ENCODE peak calls at places on chromosome X, in seven cellular contexts. D is effector memory CD8-positive, alpha-beta T cell; U is progenitor cell of endocrine pancreas; T is cardiac muscle cell; Y is activated effector memory CD4-positive, alpha-beta T cell treated with Interleukin-2 at 50 U/mL for 16 hours; M is GM10248; Q is fibroblast of mammary gland. B is an unnamed sample.

GRCh38 chrX:31508338-31508737 is 436.5 kb upstream of the FTHL17 start:
- DNase-seq in D (no peak), U (no peak), T (peak), Y (no peak), M (no peak), Q (no peak), B (no peak)

GRCh38 chrX:120287513-120288112 is 23.6 kb downstream of the TMEM255A start:
- DNase-seq in D (no peak), U (no peak), T (no peak), Y (no peak), M (no peak), Q (no peak), B (no peak)

GRCh38 chrX:9662148-9662547 is 103.5 kb downstream of the GPR143 start:
- DNase-seq in D (no peak), U (no peak), T (peak), Y (no peak), M (no peak), Q (peak), B (no peak)

GRCh38 chrX:109553862-109554261 is 17.2 kb downstream of the NXT2 start:
- DNase-seq in D (no peak), U (no peak), T (no peak), Y (no peak), M (no peak), Q (no peak), B (no peak)

GRCh38 chrX:135463937-135464336 is 42.2 kb downstream of the SMIM10L2A start:
- DNase-seq in D (no peak), U (no peak), T (peak), Y (no peak), M (no peak), Q (peak), B (no peak)

GRCh38 chrX:8738588-8739189 is 6.8 kb upstream of the ANOS1 start:
- DNase-seq in D (peak), U (no peak), T (peak), Y (no peak), M (no peak), Q (peak), B (peak)

GRCh38 chrX:1029494-1029893 is 183.0 kb downstream of the CRLF2 start:
- DNase-seq in D (no peak), U (no peak), T (no peak), Y (no peak), M (no peak), Q (no peak), B (no peak)

GRCh38 chrX:28312965-28313364 is 274.3 kb upstream of the IL1RAPL1 start:
- DNase-seq in D (no peak), U (no peak), T (no peak), Y (no peak), M (no peak), Q (no peak), B (no peak)

GRCh38 chrX:16577483-16578029 is 72.4 kb upstream of the S100G start:
- DNase-seq in D (no peak), U (no peak), T (no peak), Y (no peak), M (no peak), Q (no peak), B (no peak)

GRCh38 chrX:147741776-147742175 is 169.9 kb upstream of the FMR1 start:
- DNase-seq in D (no peak), U (no peak), T (no peak), Y (no peak), M (no peak), Q (no peak), B (no peak)

GRCh38 chrX:14946721-14947120 is 73.5 kb downstream of the MOSPD2 start:
- DNase-seq in D (no peak), U (no peak), T (no peak), Y (no peak), M (no peak), Q (no peak), B (no peak)

GRCh38 chrX:18173494-18174180 is 47.0 kb downstream of the BEND2 start:
- DNase-seq in D (no peak), U (no peak), T (no peak), Y (no peak), M (no peak), Q (no peak), B (no peak)

GRCh38 chrX:18026171-18026570 is 165.1 kb upstream of the RAI2 start:
- DNase-seq in D (no peak), U (no peak), T (no peak), Y (no peak), M (no peak), Q (peak), B (no peak)

GRCh38 chrX:46298821-46299220 is 246.4 kb downstream of the ZNF674 start:
- DNase-seq in D (no peak), U (no peak), T (no peak), Y (no peak), M (no peak), Q (peak), B (no peak)

GRCh38 chrX:13955095-13955647 is 74.5 kb downstream of the GEMIN8 start:
- DNase-seq in D (no peak), U (no peak), T (no peak), Y (no peak), M (no peak), Q (peak), B (no peak)

GRCh38 chrX:44876076-44876475 is 3.1 kb downstream of the KDM6A start:
- DNase-seq in D (no peak), U (no peak), T (no peak), Y (no peak), M (no peak), Q (no peak), B (no peak)

GRCh38 chrX:136268051-136269048 is 17.1 kb upstream of the MAP7D3 start:
- DNase-seq in D (peak), U (no peak), T (peak), Y (peak), M (peak), Q (peak), B (peak)

B was measured in KG1.